ENCODE peak calls at places on chromosome 3, in ten cellular contexts. K, J, F, D, X, B, H, N, I and Y are unnamed samples.

GRCh38 chr3:48301020-48301813 is 32.2 kb downstream of the SPINK8 start:
- DNase-seq in K (peak; percentile 99), J (peak; percentile 74), F (peak; percentile 97), D (peak; percentile 97), X (peak; percentile 75), B (peak; percentile 94), H (peak; percentile 97), N (peak; percentile 71), I (peak; percentile 93), Y (peak; percentile 78)

GRCh38 chr3:58749948-58750347 is 83.4 kb upstream of the FAM3D start:
- DNase-seq in K (no peak), J (no peak), F (no peak), D (no peak), X (no peak), B (no peak), H (no peak), N (no peak), I (no peak), Y (no peak)

GRCh38 chr3:118332699-118333098 is 701.9 kb downstream of the IGSF11 start:
- DNase-seq in K (no peak), J (no peak), F (no peak), D (no peak), X (no peak), B (no peak), H (no peak), N (no peak), I (no peak), Y (no peak)

GRCh38 chr3:184171562-184171961 is 3.1 kb upstream of the AP2M1 start:
- DNase-seq in K (no peak), J (no peak), F (no peak), D (no peak), X (peak; percentile 79), B (peak; percentile 58), H (no peak), N (no peak), I (no peak), Y (no peak)

GRCh38 chr3:107506458-107506857 is 16.3 kb upstream of the BBX start:
- DNase-seq in K (no peak), J (no peak), F (no peak), D (no peak), X (no peak), B (no peak), H (no peak), N (no peak), I (no peak), Y (no peak)

GRCh38 chr3:12287727-12288465 is 974 bp upstream of the PPARG start:
- DNase-seq in K (no peak), J (no peak), F (peak; percentile 61), D (peak; percentile 87), X (no peak), B (peak; percentile 73), H (peak; percentile 83), N (no peak), I (peak; percentile 54), Y (no peak)

GRCh38 chr3:161770532-161771386 is 274.2 kb downstream of the OTOL1 start:
- DNase-seq in K (no peak), J (no peak), F (no peak), D (no peak), X (peak; percentile 77), B (no peak), H (no peak), N (no peak), I (no peak), Y (no peak)

GRCh38 chr3:58962816-58963215 is 87.0 kb downstream of the CFAP20DC start:
- DNase-seq in K (no peak), J (no peak), F (peak; percentile 12), D (no peak), X (no peak), B (peak; percentile 9), H (no peak), N (no peak), I (no peak), Y (no peak)

GRCh38 chr3:194067949-194068362 is 68.0 kb upstream of the HES1 start:
- DNase-seq in K (no peak), J (no peak), F (no peak), D (no peak), X (no peak), B (no peak), H (no peak), N (no peak), I (no peak), Y (no peak)

GRCh38 chr3:16912400-16913263 is 27.9 kb downstream of the PLCL2 start:
- DNase-seq in K (no peak), J (no peak), F (no peak), D (no peak), X (no peak), B (no peak), H (no peak), N (no peak), I (no peak), Y (no peak)

GRCh38 chr3:109050591-109051167 is 67.3 kb downstream of the MORC1 start:
- DNase-seq in K (no peak), J (no peak), F (peak; percentile 20), D (no peak), X (peak; percentile 7), B (peak; percentile 22), H (no peak), N (peak; percentile 27), I (no peak), Y (no peak)

GRCh38 chr3:133117342-133117741 is 79.2 kb downstream of the TMEM108 start:
- DNase-seq in K (no peak), J (peak; percentile 46), F (no peak), D (no peak), X (no peak), B (no peak), H (no peak), N (peak; percentile 38), I (no peak), Y (no peak)

GRCh38 chr3:57757642-57758297 is 1.7 kb downstream of the SLMAP start:
- DNase-seq in K (no peak), J (no peak), F (no peak), D (no peak), X (no peak), B (peak; percentile 19), H (peak; percentile 64), N (no peak), I (peak; percentile 13), Y (peak; percentile 18)

GRCh38 chr3:168272343-168272984 is 176.7 kb upstream of the GOLIM4 start:
- DNase-seq in K (no peak), J (no peak), F (no peak), D (no peak), X (peak; percentile 53), B (no peak), H (no peak), N (no peak), I (no peak), Y (no peak)

GRCh38 chr3:59541352-59541751 is 491.5 kb upstream of the CFAP20DC start:
- DNase-seq in K (no peak), J (no peak), F (no peak), D (no peak), X (no peak), B (no peak), H (no peak), N (no peak), I (no peak), Y (no peak)

GRCh38 chr3:158458464-158458863 is 112.5 kb upstream of the MLF1 start:
- DNase-seq in K (no peak), J (peak; percentile 11), F (no peak), D (no peak), X (no peak), B (no peak), H (no peak), N (no peak), I (no peak), Y (no peak)

GRCh38 chr3:157113832-157114505 is 46.0 kb downstream of the CCNL1 start:
- DNase-seq in K (no peak), J (no peak), F (no peak), D (no peak), X (no peak), B (no peak), H (no peak), N (no peak), I (no peak), Y (no peak)

GRCh38 chr3:73540969-73541740 is 83.6 kb downstream of the PDZRN3 start:
- DNase-seq in K (no peak), J (no peak), F (peak; percentile 21), D (no peak), X (no peak), B (peak; percentile 29), H (no peak), N (no peak), I (no peak), Y (no peak)